ENCODE peak calls at places on chromosomes 6 and 20, in nine cellular contexts. One of them, this sample, is unnamed.

GRCh38 chr6:72788188-72788587 is 166.3 kb downstream of the KCNQ5 start:
- DNase-seq in SK-N-SH: no peak
- DNase-seq in PC-9: no peak
- DNase-seq in IMR-90: peak
- DNase-seq in HCT116: no peak
- DNase-seq in H9: no peak
- DNase-seq in neural progenitor cell: no peak
- DNase-seq in mammary epithelial cell: peak
- DNase-seq in GM23248: peak
- DNase-seq in this sample: no peak

GRCh38 chr6:77462359-77463307 is 658 bp downstream of the HTR1B start:
- DNase-seq in PC-9: no peak
- DNase-seq in SK-N-SH: no peak
- DNase-seq in IMR-90: no peak
- DNase-seq in H9: peak
- DNase-seq in mammary epithelial cell: no peak
- DNase-seq in neural progenitor cell: peak
- DNase-seq in HCT116: no peak
- DNase-seq in GM23248: no peak
- DNase-seq in this sample: no peak

GRCh38 chr20:46307999-46308257 is 370 bp downstream of the CDH22 start:
- DNase-seq in PC-9: no peak
- DNase-seq in SK-N-SH: peak
- DNase-seq in IMR-90: no peak
- DNase-seq in HCT116: no peak
- DNase-seq in mammary epithelial cell: no peak
- DNase-seq in H9: no peak
- DNase-seq in GM23248: no peak
- DNase-seq in neural progenitor cell: no peak
- DNase-seq in this sample: no peak

GRCh38 chr6:69974193-69974592 is 107.8 kb downstream of the COL19A1 start:
- DNase-seq in HCT116: no peak
- DNase-seq in mammary epithelial cell: peak
- DNase-seq in H9: no peak
- DNase-seq in SK-N-SH: peak
- DNase-seq in IMR-90: peak
- DNase-seq in neural progenitor cell: no peak
- DNase-seq in PC-9: no peak
- DNase-seq in GM23248: peak
- DNase-seq in this sample: no peak

GRCh38 chr20:45173531-45173930 is 1.2 kb upstream of the PI3 start:
- DNase-seq in mammary epithelial cell: peak
- DNase-seq in GM23248: no peak
- DNase-seq in SK-N-SH: no peak
- DNase-seq in PC-9: no peak
- DNase-seq in IMR-90: no peak
- DNase-seq in HCT116: no peak
- DNase-seq in neural progenitor cell: no peak
- DNase-seq in H9: no peak
- DNase-seq in this sample: no peak

GRCh38 chr20:52484438-52484837 is 292.9 kb upstream of the ZFP64 start:
- DNase-seq in SK-N-SH: no peak
- DNase-seq in HCT116: no peak
- DNase-seq in IMR-90: peak
- DNase-seq in GM23248: peak
- DNase-seq in PC-9: no peak
- DNase-seq in mammary epithelial cell: peak
- DNase-seq in neural progenitor cell: no peak
- DNase-seq in H9: no peak
- DNase-seq in this sample: no peak

GRCh38 chr6:58198301-58198700 is 880.9 kb downstream of the PRIM2 start:
- DNase-seq in neural progenitor cell: no peak
- DNase-seq in HCT116: no peak
- DNase-seq in mammary epithelial cell: peak
- DNase-seq in GM23248: peak
- DNase-seq in H9: no peak
- DNase-seq in SK-N-SH: no peak
- DNase-seq in PC-9: no peak
- DNase-seq in IMR-90: no peak
- DNase-seq in this sample: no peak

GRCh38 chr20:29873946-29874345 is 1383.5 kb upstream of the DEFB115 start:
- DNase-seq in IMR-90: peak
- DNase-seq in mammary epithelial cell: no peak
- DNase-seq in PC-9: no peak
- DNase-seq in HCT116: no peak
- DNase-seq in SK-N-SH: peak
- DNase-seq in neural progenitor cell: peak
- DNase-seq in GM23248: peak
- DNase-seq in H9: peak
- DNase-seq in this sample: no peak

GRCh38 chr6:153644000-153644399 is 395.0 kb upstream of the OPRM1 start:
- DNase-seq in HCT116: no peak
- DNase-seq in mammary epithelial cell: no peak
- DNase-seq in SK-N-SH: no peak
- DNase-seq in neural progenitor cell: no peak
- DNase-seq in GM23248: no peak
- DNase-seq in IMR-90: no peak
- DNase-seq in H9: no peak
- DNase-seq in PC-9: no peak
- DNase-seq in this sample: no peak

GRCh38 chr6:51644426-51644825 is 443.0 kb downstream of the PKHD1 start:
- DNase-seq in PC-9: no peak
- DNase-seq in SK-N-SH: no peak
- DNase-seq in H9: no peak
- DNase-seq in GM23248: no peak
- DNase-seq in neural progenitor cell: no peak
- DNase-seq in IMR-90: no peak
- DNase-seq in mammary epithelial cell: peak
- DNase-seq in HCT116: no peak
- DNase-seq in this sample: no peak

DNA sequence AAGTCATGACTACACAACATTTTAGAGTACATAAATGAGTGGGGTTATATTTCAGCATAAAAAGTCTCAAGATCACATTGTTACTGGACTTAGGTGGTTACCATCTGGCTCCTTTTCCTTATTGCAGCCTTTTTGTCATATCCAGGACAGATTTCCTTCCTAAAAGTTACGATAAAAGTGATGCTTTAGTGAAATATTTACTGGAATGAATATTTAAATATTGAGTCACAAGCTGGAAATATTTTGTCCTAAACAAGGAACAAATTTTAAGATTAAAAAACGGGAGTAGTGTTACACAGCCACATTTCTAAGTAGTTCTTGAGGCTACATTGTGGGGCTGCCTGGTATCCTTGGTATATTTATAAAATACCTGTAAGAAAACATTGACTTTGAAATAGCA is 52.2 kb downstream of the CDC40 start:
- DNase-seq in HCT116: no peak
- DNase-seq in mammary epithelial cell: no peak
- DNase-seq in IMR-90: peak
- DNase-seq in H9: no peak
- DNase-seq in neural progenitor cell: no peak
- DNase-seq in PC-9: no peak
- DNase-seq in SK-N-SH: no peak
- DNase-seq in GM23248: peak
- DNase-seq in this sample: no peak
- H3K27ac ChIP-seq in HCT116: no peak
- H3K27ac ChIP-seq in mammary epithelial cell: no peak
- H3K27ac ChIP-seq in IMR-90: peak
- H3K27ac ChIP-seq in H9: no peak
- H3K27ac ChIP-seq in neural progenitor cell: no peak
- H3K27ac ChIP-seq in PC-9: no peak
- H3K27ac ChIP-seq in SK-N-SH: no peak
- H3K27ac ChIP-seq in GM23248: peak
- H3K27ac ChIP-seq in this sample: no peak

DNA sequence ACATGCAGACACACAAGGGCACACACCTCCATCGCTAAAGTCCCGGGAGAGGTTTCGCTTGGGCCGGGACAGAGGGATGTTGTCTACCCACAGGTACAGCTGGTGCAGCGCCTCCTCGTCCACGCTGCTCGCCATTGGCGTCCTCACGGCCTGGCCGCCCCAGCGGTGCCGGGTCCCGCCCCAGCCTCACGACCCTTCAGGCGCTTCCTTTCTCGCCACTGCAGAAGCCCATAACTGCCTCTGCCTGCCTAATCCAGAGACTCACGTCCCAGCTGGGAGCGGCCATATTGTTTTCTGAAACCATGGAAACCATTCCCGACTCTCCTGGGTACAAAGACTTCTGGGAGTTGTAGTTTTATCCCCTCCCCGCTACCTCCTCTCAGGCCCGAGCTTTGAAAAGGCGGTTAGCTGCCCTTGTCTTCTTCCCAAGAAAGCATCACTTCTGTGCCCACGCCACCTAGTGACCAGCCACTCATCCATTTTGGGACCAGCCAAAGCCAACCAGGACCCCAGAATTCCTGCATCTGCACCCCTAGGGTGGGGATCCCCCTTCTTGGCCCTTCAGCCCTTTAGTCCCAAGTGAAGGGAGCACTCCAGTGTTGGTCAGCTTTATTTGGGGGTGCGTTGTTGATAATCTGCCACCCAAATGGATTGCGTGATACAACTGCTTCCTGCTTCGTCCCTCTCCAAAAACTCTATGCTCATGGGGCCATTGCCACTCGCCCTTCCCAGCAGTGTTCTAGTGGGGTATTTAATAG is at the start of gene SPEF1:
- DNase-seq in H9: peak
- DNase-seq in SK-N-SH: peak
- DNase-seq in HCT116: peak
- DNase-seq in IMR-90: peak
- DNase-seq in PC-9: peak
- DNase-seq in GM23248: peak
- DNase-seq in neural progenitor cell: peak
- DNase-seq in mammary epithelial cell: peak
- DNase-seq in this sample: peak
- H2AFZ ChIP-seq in H9: no peak
- H2AFZ ChIP-seq in SK-N-SH: peak
- H2AFZ ChIP-seq in HCT116: peak
- H2AFZ ChIP-seq in IMR-90: peak
- H2AFZ ChIP-seq in PC-9: peak
- H2AFZ ChIP-seq in GM23248: peak
- H2AFZ ChIP-seq in neural progenitor cell: peak
- H2AFZ ChIP-seq in mammary epithelial cell: peak
- H2AFZ ChIP-seq in this sample: no peak

GRCh38 chr6:104716858-104717257 is 142.9 kb downstream of the HACE1 start:
- DNase-seq in SK-N-SH: no peak
- DNase-seq in HCT116: no peak
- DNase-seq in PC-9: no peak
- DNase-seq in H9: no peak
- DNase-seq in neural progenitor cell: no peak
- DNase-seq in GM23248: no peak
- DNase-seq in mammary epithelial cell: no peak
- DNase-seq in IMR-90: no peak
- DNase-seq in this sample: no peak
- H3K27ac ChIP-seq in SK-N-SH: no peak
- H3K27ac ChIP-seq in HCT116: no peak
- H3K27ac ChIP-seq in PC-9: no peak
- H3K27ac ChIP-seq in H9: no peak
- H3K27ac ChIP-seq in neural progenitor cell: no peak
- H3K27ac ChIP-seq in GM23248: no peak
- H3K27ac ChIP-seq in mammary epithelial cell: no peak
- H3K27ac ChIP-seq in IMR-90: no peak
- H3K27ac ChIP-seq in this sample: no peak

GRCh38 chr20:38143646-38144554 is 21.2 kb downstream of the TGM2 start:
- DNase-seq in IMR-90: peak
- DNase-seq in HCT116: no peak
- DNase-seq in SK-N-SH: peak
- DNase-seq in H9: no peak
- DNase-seq in GM23248: peak
- DNase-seq in mammary epithelial cell: peak
- DNase-seq in PC-9: peak
- DNase-seq in neural progenitor cell: no peak
- DNase-seq in this sample: no peak

GRCh38 chr20:38145094-38146075 is 19.7 kb downstream of the TGM2 start:
- DNase-seq in HCT116: no peak
- DNase-seq in PC-9: no peak
- DNase-seq in neural progenitor cell: no peak
- DNase-seq in SK-N-SH: no peak
- DNase-seq in mammary epithelial cell: no peak
- DNase-seq in H9: no peak
- DNase-seq in GM23248: peak
- DNase-seq in IMR-90: peak
- DNase-seq in this sample: no peak

GRCh38 chr20:38146156-38146555 is 18.9 kb downstream of the TGM2 start:
- DNase-seq in IMR-90: no peak
- DNase-seq in SK-N-SH: no peak
- DNase-seq in PC-9: no peak
- DNase-seq in neural progenitor cell: no peak
- DNase-seq in mammary epithelial cell: no peak
- DNase-seq in H9: no peak
- DNase-seq in GM23248: no peak
- DNase-seq in HCT116: no peak
- DNase-seq in this sample: no peak

GRCh38 chr20:38143238-38143645 is 21.8 kb downstream of the TGM2 start:
- DNase-seq in SK-N-SH: peak
- DNase-seq in GM23248: no peak
- DNase-seq in neural progenitor cell: no peak
- DNase-seq in IMR-90: no peak
- DNase-seq in mammary epithelial cell: peak
- DNase-seq in HCT116: no peak
- DNase-seq in H9: no peak
- DNase-seq in PC-9: peak
- DNase-seq in this sample: no peak

DNA sequence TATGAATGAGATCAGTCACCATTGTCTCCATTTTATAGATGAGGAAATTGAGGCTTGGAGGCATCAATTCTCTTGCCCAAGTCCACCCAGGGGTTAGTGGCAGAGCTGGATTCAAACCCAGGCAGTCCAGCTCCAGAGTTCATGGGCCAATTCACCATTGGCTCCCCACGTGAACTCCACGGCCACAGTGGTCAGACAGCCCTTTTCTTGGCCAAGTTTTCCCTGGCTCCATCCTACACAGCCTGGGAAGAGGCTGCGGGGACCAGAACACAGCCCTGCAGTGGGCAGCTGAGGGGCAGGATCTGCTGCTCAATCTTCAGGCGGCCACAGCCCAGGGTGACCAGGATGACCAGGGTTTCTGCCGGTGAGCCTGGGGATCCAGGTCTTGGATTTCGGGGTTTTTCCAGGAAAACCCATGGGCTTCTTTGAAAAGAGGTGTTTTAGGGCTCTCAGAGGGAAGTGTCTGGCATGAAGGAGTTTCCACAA is 20.4 kb downstream of the TGM2 start:
- DNase-seq in GM23248: no peak
- DNase-seq in mammary epithelial cell: no peak
- DNase-seq in HCT116: no peak
- DNase-seq in H9: no peak
- DNase-seq in SK-N-SH: no peak
- DNase-seq in IMR-90: no peak
- DNase-seq in neural progenitor cell: no peak
- DNase-seq in PC-9: no peak
- DNase-seq in this sample: no peak
- H2AFZ ChIP-seq in GM23248: peak
- H2AFZ ChIP-seq in mammary epithelial cell: peak
- H2AFZ ChIP-seq in HCT116: no peak
- H2AFZ ChIP-seq in H9: no peak
- H2AFZ ChIP-seq in SK-N-SH: peak
- H2AFZ ChIP-seq in IMR-90: peak
- H2AFZ ChIP-seq in neural progenitor cell: no peak
- H2AFZ ChIP-seq in PC-9: no peak
- H2AFZ ChIP-seq in this sample: no peak

GRCh38 chr20:38859070-38859690 is 53.7 kb downstream of the PPP1R16B start:
- DNase-seq in IMR-90: no peak
- DNase-seq in H9: no peak
- DNase-seq in GM23248: no peak
- DNase-seq in SK-N-SH: no peak
- DNase-seq in mammary epithelial cell: no peak
- DNase-seq in neural progenitor cell: no peak
- DNase-seq in PC-9: no peak
- DNase-seq in HCT116: no peak
- DNase-seq in this sample: no peak
- H3K27ac ChIP-seq in IMR-90: no peak
- H3K27ac ChIP-seq in H9: no peak
- H3K27ac ChIP-seq in GM23248: no peak
- H3K27ac ChIP-seq in SK-N-SH: no peak
- H3K27ac ChIP-seq in mammary epithelial cell: no peak
- H3K27ac ChIP-seq in neural progenitor cell: no peak
- H3K27ac ChIP-seq in PC-9: no peak
- H3K27ac ChIP-seq in HCT116: no peak
- H3K27ac ChIP-seq in this sample: no peak

This sample was measured in DND-41.